ENCODE peak calls at places on chromosomes 16 and 17, in ten cellular contexts. One of them, this sample, is unnamed.

GRCh38 chr16:50712568-50712914 is 19.1 kb downstream of the NOD2 start:
- DNase-seq in IMR-90: peak
- DNase-seq in transverse colon: no peak
- DNase-seq in A549: no peak
- DNase-seq in heart left ventricle: no peak
- DNase-seq in uterus: no peak
- DNase-seq in right lobe of liver: no peak
- DNase-seq in upper lobe of left lung: no peak
- DNase-seq in spleen: no peak
- DNase-seq in body of pancreas: no peak
- DNase-seq in this sample: no peak

GRCh38 chr17:74961657-74962360 is 10.8 kb downstream of the HID1 start:
- DNase-seq in heart left ventricle: peak
- DNase-seq in uterus: peak
- DNase-seq in IMR-90: peak
- DNase-seq in right lobe of liver: peak
- DNase-seq in body of pancreas: peak
- DNase-seq in upper lobe of left lung: peak
- DNase-seq in transverse colon: peak
- DNase-seq in spleen: peak
- DNase-seq in A549: peak
- DNase-seq in this sample: peak

GRCh38 chr16:30028438-30029093 is 2.5 kb downstream of the TLCD3B start:
- DNase-seq in upper lobe of left lung: no peak
- DNase-seq in body of pancreas: no peak
- DNase-seq in spleen: no peak
- DNase-seq in transverse colon: no peak
- DNase-seq in right lobe of liver: no peak
- DNase-seq in A549: no peak
- DNase-seq in heart left ventricle: no peak
- DNase-seq in uterus: no peak
- DNase-seq in IMR-90: no peak
- DNase-seq in this sample: no peak

GRCh38 chr17:64032081-64032480 is 11.6 kb upstream of the ICAM2 start:
- DNase-seq in uterus: no peak
- DNase-seq in right lobe of liver: peak
- DNase-seq in heart left ventricle: no peak
- DNase-seq in upper lobe of left lung: no peak
- DNase-seq in transverse colon: no peak
- DNase-seq in A549: no peak
- DNase-seq in IMR-90: peak
- DNase-seq in spleen: no peak
- DNase-seq in body of pancreas: no peak
- DNase-seq in this sample: peak

GRCh38 chr16:73131153-73131862 is 83.4 kb upstream of the ZFHX3 start:
- DNase-seq in uterus: no peak
- DNase-seq in body of pancreas: no peak
- DNase-seq in heart left ventricle: no peak
- DNase-seq in IMR-90: no peak
- DNase-seq in upper lobe of left lung: no peak
- DNase-seq in transverse colon: no peak
- DNase-seq in right lobe of liver: no peak
- DNase-seq in spleen: no peak
- DNase-seq in A549: no peak
- DNase-seq in this sample: no peak

GRCh38 chr17:82234211-82235055 is 5.6 kb downstream of the SLC16A3 start:
- DNase-seq in spleen: peak
- DNase-seq in upper lobe of left lung: no peak
- DNase-seq in body of pancreas: no peak
- DNase-seq in right lobe of liver: no peak
- DNase-seq in heart left ventricle: no peak
- DNase-seq in uterus: no peak
- DNase-seq in transverse colon: no peak
- DNase-seq in IMR-90: no peak
- DNase-seq in A549: no peak
- DNase-seq in this sample: no peak

GRCh38 chr17:37519241-37519985 is 29.7 kb downstream of the DUSP14 start:
- DNase-seq in uterus: no peak
- DNase-seq in IMR-90: peak
- DNase-seq in transverse colon: no peak
- DNase-seq in upper lobe of left lung: no peak
- DNase-seq in heart left ventricle: no peak
- DNase-seq in right lobe of liver: no peak
- DNase-seq in spleen: no peak
- DNase-seq in A549: no peak
- DNase-seq in body of pancreas: no peak
- DNase-seq in this sample: no peak

GRCh38 chr16:58853830-58854229 is 119.7 kb upstream of the GOT2 start:
- DNase-seq in body of pancreas: no peak
- DNase-seq in right lobe of liver: no peak
- DNase-seq in IMR-90: no peak
- DNase-seq in A549: no peak
- DNase-seq in transverse colon: no peak
- DNase-seq in uterus: no peak
- DNase-seq in spleen: no peak
- DNase-seq in heart left ventricle: no peak
- DNase-seq in upper lobe of left lung: no peak
- DNase-seq in this sample: no peak

GRCh38 chr17:78675316-78675616 is 98.1 kb upstream of the DNAH17 start:
- DNase-seq in IMR-90: no peak
- DNase-seq in spleen: peak
- DNase-seq in body of pancreas: no peak
- DNase-seq in transverse colon: no peak
- DNase-seq in right lobe of liver: no peak
- DNase-seq in upper lobe of left lung: no peak
- DNase-seq in heart left ventricle: no peak
- DNase-seq in uterus: no peak
- DNase-seq in A549: no peak
- DNase-seq in this sample: no peak
- TF ChIP-seq POLR2A in IMR-90: no peak
- TF ChIP-seq POLR2A in spleen: no peak
- TF ChIP-seq POLR2A in body of pancreas: no peak
- TF ChIP-seq POLR2A in transverse colon: no peak
- TF ChIP-seq POLR2A in right lobe of liver: no peak
- TF ChIP-seq POLR2A in upper lobe of left lung: no peak
- TF ChIP-seq POLR2A in heart left ventricle: no peak
- TF ChIP-seq POLR2A in uterus: no peak
- TF ChIP-seq POLR2A in A549: no peak
- TF ChIP-seq POLR2A in this sample: no peak

GRCh38 chr17:7579839-7580630 is 597 bp downstream of the CD68 start:
- DNase-seq in right lobe of liver: no peak
- DNase-seq in A549: no peak
- DNase-seq in heart left ventricle: no peak
- DNase-seq in transverse colon: no peak
- DNase-seq in body of pancreas: no peak
- DNase-seq in uterus: no peak
- DNase-seq in spleen: no peak
- DNase-seq in upper lobe of left lung: peak
- DNase-seq in IMR-90: no peak
- DNase-seq in this sample: no peak

GRCh38 chr17:7579001-7579838 is at the start of gene CD68:
- DNase-seq in body of pancreas: peak
- DNase-seq in A549: peak
- DNase-seq in spleen: no peak
- DNase-seq in heart left ventricle: peak
- DNase-seq in upper lobe of left lung: peak
- DNase-seq in uterus: peak
- DNase-seq in right lobe of liver: peak
- DNase-seq in IMR-90: peak
- DNase-seq in transverse colon: peak
- DNase-seq in this sample: peak

GRCh38 chr17:7583253-7584109 is at the start of gene MPDU1:
- DNase-seq in spleen: peak
- DNase-seq in transverse colon: peak
- DNase-seq in uterus: peak
- DNase-seq in upper lobe of left lung: peak
- DNase-seq in body of pancreas: peak
- DNase-seq in A549: peak
- DNase-seq in heart left ventricle: peak
- DNase-seq in right lobe of liver: peak
- DNase-seq in IMR-90: peak
- DNase-seq in this sample: peak

GRCh38 chr17:7582401-7583252 is 1.0 kb upstream of the MPDU1 start:
- DNase-seq in A549: no peak
- DNase-seq in spleen: peak
- DNase-seq in upper lobe of left lung: no peak
- DNase-seq in body of pancreas: no peak
- DNase-seq in IMR-90: no peak
- DNase-seq in heart left ventricle: no peak
- DNase-seq in right lobe of liver: no peak
- DNase-seq in uterus: peak
- DNase-seq in transverse colon: peak
- DNase-seq in this sample: peak

DNA sequence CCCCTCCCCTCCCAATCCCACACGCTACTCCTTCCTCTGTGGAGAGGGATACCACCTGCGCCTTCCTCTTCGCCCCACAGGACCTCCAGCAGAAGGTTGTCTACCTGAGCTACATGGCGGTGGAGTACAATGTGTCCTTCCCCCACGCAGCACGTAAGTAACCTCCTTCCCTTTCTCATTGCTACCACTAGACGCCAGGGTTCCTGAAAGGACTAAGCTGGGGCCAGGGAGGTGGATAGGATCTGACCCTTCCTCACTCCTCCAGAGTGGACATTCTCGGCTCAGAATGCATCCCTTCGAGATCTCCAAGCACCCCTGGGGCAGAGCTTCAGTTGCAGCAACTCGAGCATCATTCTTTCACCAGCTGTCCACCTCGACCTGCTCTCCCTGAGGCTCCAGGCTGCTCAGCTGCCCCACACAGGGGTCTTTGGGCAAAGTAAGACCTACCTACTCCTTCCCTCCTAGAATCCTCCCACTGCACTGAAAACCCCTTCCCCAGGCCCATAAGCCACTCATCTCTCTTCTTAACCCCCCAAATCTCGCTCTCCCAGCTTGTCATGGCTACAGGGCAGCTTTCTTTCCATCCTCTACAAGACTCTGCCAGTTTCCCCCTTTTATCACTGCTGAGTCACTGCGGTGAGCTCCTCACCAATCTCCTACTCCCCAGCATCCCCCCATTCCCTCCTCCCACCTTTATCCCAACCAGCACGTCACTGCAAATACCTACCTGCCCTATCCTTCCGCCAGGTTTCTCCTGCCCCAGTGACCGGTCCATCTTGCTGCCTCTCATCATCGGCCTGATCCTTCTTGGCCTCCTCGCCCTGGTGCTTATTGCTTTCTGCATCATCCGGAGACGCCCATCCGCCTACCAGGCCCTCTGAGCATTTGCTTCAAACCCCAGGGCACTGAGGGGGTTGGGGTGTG is 1.5 kb downstream of the CD68 start:
- DNase-seq in spleen: no peak
- DNase-seq in IMR-90: no peak
- DNase-seq in heart left ventricle: no peak
- DNase-seq in transverse colon: no peak
- DNase-seq in A549: no peak
- DNase-seq in body of pancreas: no peak
- DNase-seq in upper lobe of left lung: no peak
- DNase-seq in right lobe of liver: no peak
- DNase-seq in uterus: no peak
- DNase-seq in this sample: no peak
- TF ChIP-seq POLR2A in spleen: no peak
- TF ChIP-seq POLR2A in IMR-90: no peak
- TF ChIP-seq POLR2A in heart left ventricle: no peak
- TF ChIP-seq POLR2A in transverse colon: no peak
- TF ChIP-seq POLR2A in A549: no peak
- TF ChIP-seq POLR2A in body of pancreas: no peak
- TF ChIP-seq POLR2A in upper lobe of left lung: no peak
- TF ChIP-seq POLR2A in right lobe of liver: no peak
- TF ChIP-seq POLR2A in uterus: no peak
- TF ChIP-seq POLR2A in this sample: no peak

DNA sequence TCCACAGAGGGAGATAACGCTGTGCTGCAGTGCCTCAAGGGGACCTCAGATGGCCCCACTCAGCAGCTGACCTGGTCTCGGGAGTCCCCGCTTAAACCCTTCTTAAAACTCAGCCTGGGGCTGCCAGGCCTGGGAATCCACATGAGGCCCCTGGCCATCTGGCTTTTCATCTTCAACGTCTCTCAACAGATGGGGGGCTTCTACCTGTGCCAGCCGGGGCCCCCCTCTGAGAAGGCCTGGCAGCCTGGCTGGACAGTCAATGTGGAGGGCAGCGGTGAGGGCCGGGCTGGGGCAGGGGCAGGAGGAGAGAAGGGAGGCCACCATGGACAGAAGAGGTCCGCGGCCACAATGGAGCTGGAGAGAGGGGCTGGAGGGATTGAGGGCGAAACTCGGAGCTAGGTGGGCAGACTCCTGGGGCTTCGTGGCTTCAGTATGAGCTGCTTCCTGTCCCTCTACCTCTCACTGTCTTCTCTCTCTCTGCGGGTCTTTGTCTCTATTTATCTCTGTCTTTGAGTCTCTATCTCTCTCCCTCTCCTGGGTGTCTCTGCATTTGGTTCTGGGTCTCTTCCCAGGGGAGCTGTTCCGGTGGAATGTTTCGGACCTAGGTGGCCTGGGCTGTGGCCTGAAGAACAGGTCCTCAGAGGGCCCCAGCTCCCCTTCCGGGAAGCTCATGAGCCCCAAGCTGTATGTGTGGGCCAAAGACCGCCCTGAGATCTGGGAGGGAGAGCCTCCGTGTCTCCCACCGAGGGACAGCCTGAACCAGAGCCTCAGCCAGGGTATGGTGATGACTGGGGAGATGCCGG is 769 bp downstream of the CD19 start:
- DNase-seq in uterus: no peak
- DNase-seq in right lobe of liver: no peak
- DNase-seq in IMR-90: no peak
- DNase-seq in upper lobe of left lung: no peak
- DNase-seq in transverse colon: no peak
- DNase-seq in spleen: no peak
- DNase-seq in heart left ventricle: no peak
- DNase-seq in body of pancreas: no peak
- DNase-seq in A549: no peak
- DNase-seq in this sample: no peak
- TF ChIP-seq POLR2A in uterus: no peak
- TF ChIP-seq POLR2A in right lobe of liver: no peak
- TF ChIP-seq POLR2A in IMR-90: no peak
- TF ChIP-seq POLR2A in upper lobe of left lung: no peak
- TF ChIP-seq POLR2A in transverse colon: no peak
- TF ChIP-seq POLR2A in spleen: no peak
- TF ChIP-seq POLR2A in heart left ventricle: no peak
- TF ChIP-seq POLR2A in body of pancreas: no peak
- TF ChIP-seq POLR2A in A549: no peak
- TF ChIP-seq POLR2A in this sample: no peak

DNA sequence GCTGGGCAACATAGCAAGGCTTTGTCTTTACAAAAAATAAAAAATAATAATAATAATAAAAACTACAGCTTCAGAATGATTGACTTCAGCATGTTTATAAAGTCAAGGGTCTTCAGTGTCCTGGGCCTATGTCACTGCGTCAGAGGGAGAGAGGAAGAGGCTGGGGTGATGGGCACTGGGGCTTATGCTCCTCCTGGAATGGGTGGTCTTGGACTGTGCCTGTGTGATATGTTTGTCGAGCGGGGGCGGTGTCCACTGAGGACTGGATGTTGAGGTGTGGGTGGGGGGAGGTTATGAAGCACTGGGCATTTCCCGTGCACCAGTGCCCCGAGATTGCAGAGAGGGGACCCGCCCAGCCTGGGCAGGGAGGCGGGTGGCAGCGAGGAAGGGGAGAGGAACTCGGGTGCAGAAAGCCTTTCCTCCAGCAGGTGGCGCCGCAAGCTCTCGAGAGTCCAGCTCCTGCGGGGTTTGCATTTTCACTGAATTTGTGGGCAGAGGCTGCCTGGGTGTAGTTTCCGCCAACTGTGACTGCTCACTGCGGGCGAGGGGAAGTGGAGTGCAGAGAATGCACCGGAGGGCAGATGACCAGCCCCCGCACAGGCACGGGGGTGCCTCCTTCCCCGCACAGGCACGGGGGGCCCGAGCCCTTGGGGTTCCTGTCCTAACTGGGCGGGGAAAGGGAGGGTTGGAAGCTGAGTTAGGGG is 190.5 kb downstream of the SEC14L1 start:
- DNase-seq in A549: peak
- DNase-seq in upper lobe of left lung: peak
- DNase-seq in body of pancreas: peak
- DNase-seq in uterus: peak
- DNase-seq in transverse colon: peak
- DNase-seq in right lobe of liver: peak
- DNase-seq in heart left ventricle: peak
- DNase-seq in IMR-90: peak
- DNase-seq in spleen: peak
- DNase-seq in this sample: peak
- TF ChIP-seq POLR2A in A549: no peak
- TF ChIP-seq POLR2A in upper lobe of left lung: no peak
- TF ChIP-seq POLR2A in body of pancreas: no peak
- TF ChIP-seq POLR2A in uterus: no peak
- TF ChIP-seq POLR2A in transverse colon: no peak
- TF ChIP-seq POLR2A in right lobe of liver: no peak
- TF ChIP-seq POLR2A in heart left ventricle: no peak
- TF ChIP-seq POLR2A in IMR-90: peak
- TF ChIP-seq POLR2A in spleen: peak
- TF ChIP-seq POLR2A in this sample: no peak

This sample was measured in sigmoid colon.